ENCODE peak calls at places on chromosomes 3 and 15, in four cellular contexts. J is esophagus squamous epithelium; U is CD4-positive, CD25-positive, alpha-beta regulatory T cell; O is psoas muscle. C is an unnamed sample.
A peak's percentile ranks its signal among the peaks of the same experiment; 100 is the strongest.

GRCh38 chr15:52114656-52115055 is 2.1 kb upstream of the BCL2L10 start:
- DNase-seq in J (no peak), U (no peak), O (no peak), C (no peak)

GRCh38 chr15:44719293-44719999 is 8.1 kb downstream of the B2M start:
- DNase-seq in J (no peak), U (peak; percentile 51), O (no peak), C (no peak)

GRCh38 chr3:27907148-27907547 is 185.0 kb upstream of the EOMES start:
- DNase-seq in J (no peak), U (no peak), O (no peak), C (no peak)

GRCh38 chr15:101172421-101173097 is 79.3 kb downstream of the CHSY1 start:
- DNase-seq in J (no peak), U (no peak), O (no peak), C (no peak)

GRCh38 chr15:101568304-101568703 is 78.8 kb upstream of the PCSK6 start:
- DNase-seq in J (no peak), U (no peak), O (no peak), C (no peak)

GRCh38 chr3:62940763-62941632 is 65.8 kb upstream of the CADPS start:
- DNase-seq in J (no peak), U (no peak), O (no peak), C (no peak)

GRCh38 chr3:153113553-153113952 is 48.5 kb upstream of the RAP2B start:
- DNase-seq in J (no peak), U (no peak), O (no peak), C (no peak)

GRCh38 chr3:53554559-53555511 is 60.4 kb downstream of the CACNA1D start:
- DNase-seq in J (no peak), U (no peak), O (no peak), C (no peak)

GRCh38 chr15:76006136-76006778 is 6.0 kb downstream of the NRG4 start:
- DNase-seq in J (no peak), U (no peak), O (no peak), C (no peak)

GRCh38 chr3:134613006-134613520 is 37.8 kb downstream of the KY start:
- DNase-seq in J (no peak), U (no peak), O (no peak), C (peak; percentile 14)

GRCh38 chr15:71202712-71203111 is 87.4 kb downstream of the THSD4 start:
- DNase-seq in J (no peak), U (no peak), O (no peak), C (no peak)

GRCh38 chr3:149368850-149369497 is 8.5 kb downstream of the TM4SF1 start:
- DNase-seq in J (no peak), U (no peak), O (no peak), C (no peak)

GRCh38 chr3:105364113-105364512 is 2.6 kb upstream of the ALCAM start:
- DNase-seq in J (no peak), U (no peak), O (no peak), C (no peak)

GRCh38 chr3:60260546-60260945 is 990.7 kb downstream of the FHIT start:
- DNase-seq in J (no peak), U (no peak), O (no peak), C (no peak)

GRCh38 chr3:154122096-154122911 is 1.1 kb downstream of the ARHGEF26 start:
- DNase-seq in J (no peak), U (no peak), O (no peak), C (no peak)

GRCh38 chr3:65439641-65440040 is 599.1 kb downstream of the MAGI1 start:
- DNase-seq in J (no peak), U (no peak), O (peak; percentile 63), C (no peak)

GRCh38 chr3:180913582-180914404 is 1.3 kb downstream of the FXR1 start:
- DNase-seq in J (no peak), U (no peak), O (no peak), C (no peak)

GRCh38 chr3:103167850-103168249 is 733.0 kb downstream of the ZPLD1 start:
- DNase-seq in J (no peak), U (no peak), O (no peak), C (no peak)

GRCh38 chr15:98778263-98778959 is 130.1 kb downstream of the IGF1R start:
- DNase-seq in J (no peak), U (no peak), O (no peak), C (no peak)

GRCh38 chr3:138465451-138465850 is 31.0 kb downstream of the ESYT3 start:
- DNase-seq in J (no peak), U (no peak), O (peak; percentile 36), C (no peak)

GRCh38 chr3:61666032-61666431 is 104.7 kb downstream of the PTPRG start:
- DNase-seq in J (no peak), U (no peak), O (no peak), C (no peak)

GRCh38 chr3:184505053-184505452 is 56.5 kb upstream of the EPHB3 start:
- DNase-seq in J (no peak), U (no peak), O (no peak), C (no peak)

GRCh38 chr15:40928351-40928974 is 677 bp upstream of the DLL4 start:
- DNase-seq in J (no peak), U (peak; percentile 16), O (no peak), C (no peak)

DNA sequence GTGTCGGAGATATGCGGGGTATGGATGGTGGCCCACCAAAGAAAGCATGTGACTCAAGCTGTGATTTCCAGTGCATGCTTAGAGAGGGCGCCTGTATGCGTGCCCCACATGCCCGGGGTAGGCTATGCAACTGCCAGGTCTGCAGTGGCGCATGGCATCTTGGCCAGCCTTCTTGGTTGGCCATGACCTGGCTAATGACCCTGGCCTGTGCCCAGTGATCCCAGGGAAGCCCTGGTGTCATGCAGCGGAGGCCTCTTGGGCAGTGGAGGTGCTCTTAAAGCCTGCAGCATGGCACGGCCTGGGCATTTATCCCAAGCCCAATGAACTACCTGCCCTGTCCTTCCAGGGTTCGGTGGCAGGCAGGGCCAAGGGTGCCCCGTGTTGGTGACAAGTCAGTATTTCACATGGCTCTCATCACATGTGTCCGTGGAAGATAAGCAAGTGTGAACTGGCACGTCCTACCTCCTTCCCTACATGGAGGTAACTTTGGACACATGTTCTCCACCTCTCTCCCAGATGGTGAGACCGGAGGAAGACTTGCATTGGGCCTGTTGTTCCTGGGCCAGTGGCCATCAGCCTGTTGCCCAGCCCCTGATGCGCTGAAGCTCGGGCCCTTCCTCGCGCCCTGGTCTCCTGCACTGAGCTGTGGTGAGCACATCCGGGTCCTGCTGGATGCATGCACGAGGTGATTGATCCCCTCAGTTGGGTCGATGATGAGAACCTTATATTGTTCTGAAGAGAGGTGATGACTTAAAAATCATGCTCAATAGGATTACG is 192.0 kb downstream of the UBE3A start:
- DNase-seq in J (no peak), U (no peak), O (peak; percentile 33), C (no peak)
- H3K9me3 ChIP-seq in J (peaks cover 94% of the 10 kb centered on the region), U (no peaks in the 10 kb centered on the region), O (no peaks in the 10 kb centered on the region), C (no peaks in the 10 kb centered on the region)

GRCh38 chr3:187979543-187979942 is 174.4 kb upstream of the LPP start:
- DNase-seq in J (no peak), U (no peak), O (no peak), C (no peak)
- H3K4me1 ChIP-seq in J (no peaks in the 10 kb centered on the region), U (peaks cover 51% of the 10 kb centered on the region), O (peaks cover 31% of the 10 kb centered on the region), C (no peaks in the 10 kb centered on the region)

GRCh38 chr3:193416629-193417028 is 38.1 kb upstream of the ATP13A5 start:
- DNase-seq in J (no peak), U (no peak), O (no peak), C (no peak)
- H3K9me3 ChIP-seq in J (peaks cover 44% of the 10 kb centered on the region), U (peaks cover 5% of the 10 kb centered on the region), O (peaks cover 8% of the 10 kb centered on the region), C (peaks cover 3% of the 10 kb centered on the region)

GRCh38 chr15:73329501-73330200 is 39.1 kb downstream of the HCN4 start:
- DNase-seq in J (no peak), U (no peak), O (no peak), C (no peak)

GRCh38 chr15:73330206-73331051 is 38.3 kb downstream of the HCN4 start:
- DNase-seq in J (no peak), U (no peak), O (no peak), C (no peak)

GRCh38 chr15:73326157-73326556 is 42.6 kb downstream of the HCN4 start:
- DNase-seq in J (no peak), U (no peak), O (no peak), C (no peak)

GRCh38 chr15:73328986-73329385 is 39.8 kb downstream of the HCN4 start:
- DNase-seq in J (no peak), U (no peak), O (no peak), C (no peak)

GRCh38 chr15:73328149-73328820 is 40.5 kb downstream of the HCN4 start:
- DNase-seq in J (no peak), U (no peak), O (no peak), C (no peak)
- H3K4me1 ChIP-seq in J (no peaks in the 10 kb centered on the region), U (no peaks in the 10 kb centered on the region), O (no peaks in the 10 kb centered on the region), C (no peaks in the 10 kb centered on the region)

GRCh38 chr15:95446854-95447253 is 883.6 kb upstream of the NR2F2 start:
- DNase-seq in J (no peak), U (no peak), O (no peak), C (no peak)
- H3K9me3 ChIP-seq in J (no peaks in the 10 kb centered on the region), U (no peaks in the 10 kb centered on the region), O (no peaks in the 10 kb centered on the region), C (no peaks in the 10 kb centered on the region)

DNA sequence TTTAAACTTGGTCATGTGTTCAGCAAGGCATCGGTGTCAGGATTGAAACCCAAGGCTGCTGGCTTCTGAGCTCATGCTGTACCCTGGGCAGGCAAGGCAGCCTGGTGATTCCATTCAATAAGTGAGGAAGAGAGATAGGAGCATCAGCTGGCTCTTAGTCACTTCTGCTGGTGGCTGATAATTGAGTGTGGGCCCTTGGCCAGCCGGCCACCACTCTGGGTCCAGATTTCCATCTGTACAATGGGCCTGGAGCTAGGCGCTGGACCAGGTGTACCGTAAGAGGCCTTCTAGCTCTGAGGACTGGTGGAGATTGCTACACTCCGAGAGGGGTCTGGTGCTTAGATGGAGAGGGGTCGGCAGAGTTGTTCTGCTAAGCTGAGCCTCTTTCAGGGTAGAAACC is 4.3 kb downstream of the CD276 start:
- DNase-seq in J (no peak), U (no peak), O (peak; percentile 15), C (no peak)
- H3K4me1 ChIP-seq in J (peaks cover 47% of the 10 kb centered on the region), U (peaks cover 15% of the 10 kb centered on the region), O (peaks cover 39% of the 10 kb centered on the region), C (peaks cover 23% of the 10 kb centered on the region)

GRCh38 chr15:25051399-25052154 is 96.8 kb downstream of the SNRPN start:
- DNase-seq in J (no peak), U (no peak), O (no peak), C (peak; percentile 21)
- H3K9me3 ChIP-seq in J (peaks cover 100% of the 10 kb centered on the region), U (peaks cover 80% of the 10 kb centered on the region), O (peaks cover 76% of the 10 kb centered on the region), C (peaks cover 80% of the 10 kb centered on the region)

DNA sequence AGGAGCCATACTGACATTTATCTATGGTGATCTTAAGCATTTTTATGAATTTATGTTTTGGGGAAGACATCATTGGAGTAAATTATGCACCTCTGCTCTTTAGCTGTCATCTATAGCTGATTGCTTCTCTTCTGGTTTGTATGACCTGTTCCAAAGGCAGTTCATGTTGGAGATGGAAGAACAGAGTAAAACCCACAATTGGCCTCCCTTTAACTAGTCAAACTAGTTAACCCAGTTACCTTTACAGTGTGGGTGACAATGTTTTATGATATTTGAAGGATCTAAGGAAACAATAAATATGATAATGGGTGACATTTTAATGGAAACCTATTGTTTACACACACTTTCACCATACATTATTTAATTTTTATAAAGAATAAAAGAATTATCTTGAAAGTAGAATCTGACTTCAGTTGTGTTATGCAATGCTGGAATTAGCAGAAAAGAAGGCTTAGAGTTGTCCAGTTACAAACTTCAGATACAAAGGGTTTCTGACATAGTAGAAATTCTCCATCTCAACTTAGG is 263.5 kb downstream of the NFKBIZ start:
- DNase-seq in J (no peak), U (no peak), O (no peak), C (no peak)
- H3K4me1 ChIP-seq in J (no peaks in the 10 kb centered on the region), U (peaks cover 26% of the 10 kb centered on the region), O (no peaks in the 10 kb centered on the region), C (no peaks in the 10 kb centered on the region)

GRCh38 chr15:27119695-27120266 is 148.8 kb downstream of the GABRG3 start:
- DNase-seq in J (no peak), U (no peak), O (no peak), C (no peak)
- H3K9me3 ChIP-seq in J (no peaks in the 10 kb centered on the region), U (peaks cover 2% of the 10 kb centered on the region), O (no peaks in the 10 kb centered on the region), C (no peaks in the 10 kb centered on the region)